ENCODE peak calls at places on chromosomes 2 and 18, in five cellular contexts. O is activated CD4-positive, alpha-beta T cell treated with anti-CD3 and anti-CD28 coated beads, Interleukin-2, amount 50 U/mL, for 24 hours; B is GM06990; N is HCT116; J is osteocyte. M is an unnamed sample.

GRCh38 chr2:85755122-85756027 is 1.6 kb downstream of the ATOH8 start:
- DNase-seq in J (no peak), O (no peak), N (no peak), B (no peak), M (no peak)

GRCh38 chr2:141711627-141712026 is 419.2 kb downstream of the LRP1B start:
- DNase-seq in N (no peak), J (no peak), B (no peak), O (no peak), M (no peak)

GRCh38 chr18:22164337-22165048 is 4.9 kb upstream of the GATA6 start:
- DNase-seq in B (no peak), O (no peak), N (no peak), J (no peak), M (no peak)

GRCh38 chr18:21998531-21998930 is 170.9 kb upstream of the GATA6 start:
- DNase-seq in J (no peak), O (no peak), B (no peak), N (no peak), M (no peak)

GRCh38 chr18:10437837-10438236 is 16.6 kb upstream of the APCDD1 start:
- DNase-seq in O (no peak), J (no peak), N (no peak), B (no peak), M (no peak)

GRCh38 chr2:47293967-47294366 is 109.0 kb upstream of the MSH2 start:
- DNase-seq in O (no peak), B (no peak), J (no peak), N (no peak), M (no peak)

GRCh38 chr2:225137971-225138370 is 95.7 kb upstream of the DOCK10 start:
- DNase-seq in O (no peak), J (no peak), B (no peak), N (no peak), M (no peak)

GRCh38 chr18:22473366-22473765 is 55.7 kb upstream of the CTAGE1 start:
- DNase-seq in B (no peak), N (no peak), J (no peak), O (no peak), M (no peak)

GRCh38 chr18:75157851-75158250 is 51.1 kb downstream of the PTGR3 start:
- DNase-seq in N (no peak), J (peak; percentile 80), B (no peak), O (no peak), M (no peak)

GRCh38 chr2:218569038-218569431 is 396 bp downstream of the CNOT9 start:
- DNase-seq in B (no peak), J (peak; percentile 84), N (peak; percentile 23), O (peak; percentile 41), M (no peak)

GRCh38 chr18:46469186-46469915 is 187.7 kb downstream of the LOXHD1 start:
- DNase-seq in B (no peak), N (no peak), O (no peak), J (no peak), M (no peak)

GRCh38 chr2:149483004-149483605 is 104.5 kb downstream of the MMADHC start:
- DNase-seq in B (no peak), O (no peak), J (no peak), N (no peak), M (no peak)

GRCh38 chr2:180621366-180621765 is 359.0 kb upstream of the UBE2E3 start:
- DNase-seq in B (no peak), J (no peak), N (no peak), O (no peak), M (no peak)